ENCODE peak calls at places on chromosomes 2 and 18, in six cellular contexts. S is natural killer cell, H is suprapubic skin, C is RWPE1, R is omental fat pad, P is nephron progenitor cell. B is an unnamed sample.

GRCh38 chr2:207549145-207549544 is 19.4 kb downstream of the CREB1 start:
- DNase-seq in S (no peak), H (no peak), R (no peak), C (no peak), P (no peak), B (no peak)

GRCh38 chr18:11008544-11008943 is 140.8 kb downstream of the PIEZO2 start:
- DNase-seq in H (no peak), S (no peak), C (no peak), P (no peak), R (no peak), B (no peak)

GRCh38 chr2:38375711-38376345 is 1.2 kb downstream of the ATL2 start:
- DNase-seq in S (no peak), P (peak), C (no peak), H (no peak), R (peak), B (no peak)

GRCh38 chr2:53460347-53460746 is 307.3 kb upstream of the CHAC2 start:
- DNase-seq in H (no peak), C (peak), S (no peak), R (no peak), P (no peak), B (no peak)

GRCh38 chr2:236855866-236856855 is 229.5 kb upstream of the COPS8 start:
- DNase-seq in S (no peak), C (no peak), P (peak), R (no peak), H (peak), B (peak)

GRCh38 chr18:9242987-9243386 is 91.6 kb upstream of the TWSG1 start:
- DNase-seq in S (no peak), H (no peak), P (no peak), R (no peak), C (no peak), B (no peak)

GRCh38 chr18:5964108-5964507 is 68.8 kb upstream of the TMEM200C start:
- DNase-seq in P (no peak), C (no peak), H (no peak), R (no peak), S (no peak), B (no peak)

GRCh38 chr2:220001693-220002260 is 374.3 kb downstream of the SLC4A3 start:
- DNase-seq in C (peak), P (no peak), S (no peak), H (no peak), R (no peak), B (no peak)

GRCh38 chr18:77000527-77000926 is 132.1 kb downstream of the MBP start:
- DNase-seq in P (peak), R (no peak), C (peak), S (peak), H (peak), B (no peak)

GRCh38 chr2:124566518-124566970 is 541.5 kb downstream of the CNTNAP5 start:
- DNase-seq in S (no peak), R (no peak), P (no peak), H (no peak), C (no peak), B (no peak)

GRCh38 chr2:172102159-172102857 is 392 bp downstream of the DLX2 start:
- DNase-seq in R (no peak), P (peak), S (peak), H (no peak), C (no peak), B (no peak)

GRCh38 chr18:33560686-33561370 is 17.2 kb upstream of the ASXL3 start:
- DNase-seq in P (no peak), R (no peak), S (no peak), C (no peak), H (no peak), B (no peak)

GRCh38 chr2:128455710-128456050 is 137.0 kb upstream of the HS6ST1 start:
- DNase-seq in R (no peak), S (no peak), C (no peak), P (no peak), H (no peak), B (no peak)

GRCh38 chr2:190344275-190344827 is 962 bp downstream of the INPP1 start:
- DNase-seq in R (no peak), H (no peak), S (no peak), P (no peak), C (peak), B (no peak)

GRCh38 chr2:16339198-16339597 is 326.4 kb downstream of the CYRIA start:
- DNase-seq in C (no peak), R (no peak), S (no peak), H (no peak), P (no peak), B (no peak)

GRCh38 chr2:235721586-235721985 is 227.7 kb downstream of the AGAP1 start:
- DNase-seq in C (no peak), H (no peak), S (no peak), R (no peak), P (no peak), B (no peak)

GRCh38 chr2:231930601-231931281 is 4.5 kb upstream of the NPPC start:
- DNase-seq in C (no peak), R (no peak), S (no peak), P (no peak), H (peak), B (no peak)

GRCh38 chr2:234081970-234082822 is 31.7 kb downstream of the SPP2 start:
- DNase-seq in H (no peak), R (no peak), S (no peak), C (no peak), P (no peak), B (no peak)

GRCh38 chr2:235017441-235017840 is 65.6 kb downstream of the SH3BP4 start:
- DNase-seq in H (no peak), P (no peak), R (no peak), C (no peak), S (no peak), B (no peak)

GRCh38 chr18:39872566-39872965 is 2082.5 kb upstream of the PIK3C3 start:
- DNase-seq in S (no peak), R (no peak), C (no peak), H (no peak), P (no peak), B (no peak)

GRCh38 chr2:169509955-169510354 is 453 bp downstream of the KLHL41 start:
- DNase-seq in H (no peak), R (no peak), P (no peak), S (no peak), C (no peak), B (no peak)

GRCh38 chr2:53827398-53828175 is 32.2 kb downstream of the GPR75 start:
- DNase-seq in S (no peak), C (no peak), H (no peak), P (no peak), R (no peak), B (no peak)

GRCh38 chr2:112891333-112891950 is 19.5 kb upstream of the IL37 start:
- DNase-seq in S (no peak), C (peak), R (no peak), P (no peak), H (no peak), B (no peak)

GRCh38 chr2:86078801-86079545 is 26.7 kb downstream of the POLR1A start:
- DNase-seq in H (no peak), R (no peak), P (no peak), S (no peak), C (no peak), B (no peak)

GRCh38 chr2:118059919-118060478 is 28.3 kb upstream of the INSIG2 start:
- DNase-seq in S (no peak), H (no peak), R (no peak), C (no peak), P (no peak), B (no peak)

GRCh38 chr18:55783921-55784320 is 195.9 kb upstream of the TCF4 start:
- DNase-seq in R (no peak), H (no peak), S (no peak), C (no peak), P (no peak), B (no peak)

GRCh38 chr2:222907790-222908431 is 47.1 kb downstream of the ACSL3 start:
- DNase-seq in P (no peak), S (no peak), R (no peak), H (no peak), C (no peak), B (no peak)

GRCh38 chr2:152598975-152599724 is 118.1 kb downstream of the PRPF40A start:
- DNase-seq in P (no peak), S (no peak), R (no peak), H (no peak), C (peak), B (no peak)

GRCh38 chr2:43328157-43328556 is 101.8 kb upstream of the ZFP36L2 start:
- DNase-seq in H (no peak), P (no peak), R (no peak), C (no peak), S (no peak), B (no peak)

GRCh38 chr2:38524580-38524979 is 78.1 kb downstream of the HNRNPLL start:
- DNase-seq in H (no peak), C (no peak), R (no peak), S (no peak), P (no peak), B (no peak)

GRCh38 chr2:138722316-138722715 is 57.9 kb downstream of the NXPH2 start:
- DNase-seq in C (no peak), R (peak), H (no peak), P (no peak), S (no peak), B (no peak)

GRCh38 chr2:130372055-130372832 is 16.4 kb downstream of the PTPN18 start:
- DNase-seq in P (peak), S (peak), R (peak), H (peak), C (peak), B (peak)

GRCh38 chr2:32627441-32627900 is 379 bp upstream of the TTC27 start:
- DNase-seq in C (peak), P (peak), S (no peak), H (no peak), R (no peak), B (peak)

GRCh38 chr18:41323044-41323443 is 632.0 kb upstream of the PIK3C3 start:
- DNase-seq in C (no peak), R (no peak), P (no peak), H (no peak), S (no peak), B (no peak)

GRCh38 chr18:79345981-79346380 is 49.7 kb upstream of the NFATC1 start:
- DNase-seq in R (no peak), S (no peak), H (no peak), P (no peak), C (no peak), B (no peak)

GRCh38 chr18:21100141-21100540 is 11.5 kb downstream of the ROCK1 start:
- DNase-seq in S (no peak), R (no peak), C (no peak), P (no peak), H (no peak), B (no peak)

GRCh38 chr2:22788749-22789148 is 596.2 kb upstream of the KLHL29 start:
- DNase-seq in S (no peak), H (no peak), C (no peak), R (no peak), P (no peak), B (no peak)

GRCh38 chr2:172813314-172813888 is 77.8 kb downstream of the RAPGEF4 start:
- DNase-seq in C (peak), P (no peak), H (no peak), S (no peak), R (no peak), B (no peak)

GRCh38 chr2:23273786-23274185 is 111.2 kb upstream of the KLHL29 start:
- DNase-seq in H (no peak), R (no peak), P (no peak), C (peak), S (no peak), B (no peak)

DNA sequence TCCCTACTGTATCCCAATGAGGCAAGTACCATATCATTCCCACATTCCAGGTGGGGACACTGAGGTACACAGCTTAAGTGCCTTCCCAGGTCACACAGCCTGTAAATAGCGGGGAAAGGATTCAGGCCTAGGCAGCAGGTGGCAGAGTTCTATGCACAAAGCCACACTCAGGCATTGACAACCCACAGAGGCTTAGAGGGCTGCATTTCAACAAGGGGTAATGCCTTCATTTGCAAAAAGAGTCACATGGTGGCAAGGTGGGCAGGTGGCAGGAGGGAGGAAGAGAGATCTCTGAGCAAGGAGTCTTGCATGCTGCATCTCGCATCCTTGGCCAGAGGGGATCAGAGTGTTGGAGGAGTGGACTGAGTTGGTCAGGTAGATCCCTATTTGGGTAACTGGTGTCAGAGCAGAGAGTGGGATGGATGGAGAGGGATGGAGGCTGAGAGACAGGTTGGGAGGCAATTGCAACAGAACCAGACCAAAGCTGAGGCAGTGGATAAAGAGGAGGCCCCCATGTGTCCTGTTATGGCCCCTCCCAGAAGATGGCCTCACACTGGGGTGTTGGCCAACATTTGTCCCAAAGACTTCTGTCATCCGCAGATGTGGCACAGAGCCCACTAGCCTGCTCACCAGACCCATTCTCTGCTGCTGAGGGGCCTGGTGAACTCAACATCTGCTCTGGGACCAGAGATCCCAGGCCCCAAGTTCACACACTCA is 189.6 kb downstream of the ZBTB7C start:
- DNase-seq in S (no peak), P (no peak), H (no peak), C (no peak), R (no peak), B (no peak)
- TF ChIP-seq CTCF in S (no peak), P (no peak), H (no peak), C (no peak), R (no peak), B (no peak)

GRCh38 chr18:2180586-2180985 is 390.7 kb downstream of the METTL4 start:
- DNase-seq in H (no peak), P (no peak), C (no peak), R (no peak), S (no peak), B (no peak)
- TF ChIP-seq CTCF in H (no peak), P (no peak), C (no peak), R (no peak), S (no peak), B (peak)

GRCh38 chr2:74648009-74648443 is at the start of gene M1AP:
- DNase-seq in P (peak), H (no peak), C (no peak), R (no peak), S (no peak), B (no peak)
- TF ChIP-seq CTCF in P (no peak), H (no peak), C (no peak), R (no peak), S (no peak), B (peak)

GRCh38 chr2:241291152-241291551 is 24.3 kb downstream of the HDLBP start:
- DNase-seq in R (no peak), P (no peak), S (no peak), C (no peak), H (no peak), B (no peak)

GRCh38 chr2:241288489-241288888 is 27.0 kb downstream of the HDLBP start:
- DNase-seq in C (no peak), R (no peak), P (no peak), S (no peak), H (no peak), B (no peak)

GRCh38 chr2:241289053-241289452 is 26.4 kb downstream of the HDLBP start:
- DNase-seq in C (no peak), P (no peak), R (no peak), H (no peak), S (no peak), B (no peak)

GRCh38 chr2:241291977-241292376 is 23.5 kb downstream of the HDLBP start:
- DNase-seq in R (no peak), P (no peak), S (no peak), C (no peak), H (no peak), B (no peak)

GRCh38 chr2:241289597-241289996 is 25.9 kb downstream of the HDLBP start:
- DNase-seq in P (no peak), R (no peak), C (no peak), S (no peak), H (no peak), B (no peak)
- TF ChIP-seq CTCF in P (no peak), R (no peak), C (no peak), S (no peak), H (no peak), B (no peak)

GRCh38 chr18:36415606-36416005 is 118.1 kb downstream of the FHOD3 start:
- DNase-seq in R (no peak), C (no peak), S (no peak), H (no peak), P (no peak), B (no peak)

GRCh38 chr18:36424741-36425142 is 127.2 kb downstream of the FHOD3 start:
- DNase-seq in H (no peak), P (no peak), R (no peak), C (no peak), S (no peak), B (no peak)

GRCh38 chr18:36419188-36419912 is 121.8 kb downstream of the FHOD3 start:
- DNase-seq in P (no peak), C (no peak), H (no peak), S (no peak), R (no peak), B (no peak)

GRCh38 chr18:36420826-36421225 is 123.3 kb downstream of the FHOD3 start:
- DNase-seq in P (no peak), S (no peak), C (no peak), R (no peak), H (no peak), B (no peak)

GRCh38 chr18:36419913-36420531 is 122.5 kb downstream of the FHOD3 start:
- DNase-seq in R (no peak), C (peak), S (no peak), P (no peak), H (no peak), B (no peak)
- TF ChIP-seq CTCF in R (no peak), C (no peak), S (no peak), P (no peak), H (peak), B (no peak)

GRCh38 chr2:48249093-48249492 is 280.9 kb upstream of the STON1 start:
- DNase-seq in S (no peak), C (no peak), R (no peak), P (no peak), H (no peak), B (no peak)
- TF ChIP-seq CTCF in S (no peak), C (no peak), R (no peak), P (no peak), H (no peak), B (no peak)

GRCh38 chr2:108958632-108959341 is 30.2 kb downstream of the EDAR start:
- DNase-seq in S (no peak), C (no peak), P (no peak), H (no peak), R (no peak), B (no peak)

GRCh38 chr2:108958002-108958401 is 31.0 kb downstream of the EDAR start:
- DNase-seq in C (peak), H (no peak), S (no peak), R (no peak), P (no peak), B (no peak)

GRCh38 chr2:108963057-108963456 is 26.0 kb downstream of the EDAR start:
- DNase-seq in C (no peak), S (no peak), H (no peak), P (no peak), R (no peak), B (no peak)

GRCh38 chr2:108959401-108959800 is 29.6 kb downstream of the EDAR start:
- DNase-seq in R (no peak), P (no peak), H (no peak), C (peak), S (no peak), B (no peak)

GRCh38 chr2:108960006-108960405 is 29.0 kb downstream of the EDAR start:
- DNase-seq in H (no peak), R (no peak), C (no peak), P (no peak), S (no peak), B (no peak)
- TF ChIP-seq CTCF in H (no peak), R (no peak), C (no peak), P (peak), S (no peak), B (no peak)

GRCh38 chr18:66874375-66874774 is 270.5 kb upstream of the CDH19 start:
- DNase-seq in C (no peak), R (no peak), H (no peak), P (no peak), S (no peak), B (no peak)

GRCh38 chr18:66873899-66874298 is 270.0 kb upstream of the CDH19 start:
- DNase-seq in S (no peak), H (no peak), C (no peak), P (no peak), R (no peak), B (no peak)

GRCh38 chr18:66874812-66875474 is 271.1 kb upstream of the CDH19 start:
- DNase-seq in P (no peak), R (no peak), H (no peak), S (no peak), C (no peak), B (no peak)

GRCh38 chr18:66867653-66868052 is 263.8 kb upstream of the CDH19 start:
- DNase-seq in H (no peak), R (no peak), C (peak), P (no peak), S (no peak), B (no peak)

DNA sequence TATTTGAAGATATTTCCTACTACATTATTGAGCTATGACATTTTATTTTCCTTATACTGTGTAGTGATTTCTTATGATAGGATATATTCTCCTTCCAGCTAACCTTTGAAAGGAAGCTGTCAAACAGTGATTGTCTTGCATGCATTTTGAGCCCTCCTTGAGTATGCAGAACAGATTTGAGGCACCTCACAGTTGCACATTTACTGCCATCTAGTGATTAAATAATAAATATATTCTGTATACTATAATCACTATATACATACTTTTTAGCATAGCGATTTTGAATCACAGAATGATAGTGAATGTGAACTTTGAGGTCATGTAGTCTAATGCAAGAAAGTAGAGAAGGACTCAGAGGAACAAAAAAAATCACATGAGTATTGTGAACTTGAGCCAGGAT is 268.4 kb upstream of the CDH19 start:
- DNase-seq in C (no peak), P (no peak), H (no peak), R (no peak), S (no peak), B (no peak)
- TF ChIP-seq CTCF in C (peak), P (no peak), H (no peak), R (no peak), S (no peak), B (no peak)

B was measured in CD14-positive monocyte.